ENCODE peak calls at places on chromosome 19, in eight cellular contexts. G is CD8-positive, alpha-beta T cell; U is osteocyte; P is WTC11; Y is foreskin fibroblast; N is mesothelial cell of epicardium; W is uterus; R is HFFc6. K is an unnamed sample.

GRCh38 chr19:21321996-21322395 is 7.2 kb downstream of the ZNF708 start:
- DNase-seq in R (no peak), N (no peak), G (no peak), P (no peak), Y (no peak), U (no peak), W (no peak), K (no peak)

GRCh38 chr19:49690073-49690655 is 752 bp upstream of the CPT1C start:
- DNase-seq in G (no peak), U (no peak), P (no peak), R (no peak), N (no peak), Y (no peak), W (no peak), K (no peak)

GRCh38 chr19:40312533-40312932 is 27.4 kb upstream of the AKT2 start:
- DNase-seq in W (no peak), Y (no peak), N (no peak), R (no peak), U (no peak), P (no peak), G (no peak), K (no peak)

GRCh38 chr19:29013325-29013724 is 199.6 kb downstream of the UQCRFS1 start:
- DNase-seq in G (no peak), U (no peak), W (no peak), R (no peak), P (no peak), N (no peak), Y (no peak), K (no peak)

GRCh38 chr19:49423278-49423984 is at the start of gene PTH2:
- DNase-seq in G (no peak), N (no peak), U (peak; percentile 83), P (no peak), W (no peak), Y (no peak), R (no peak), K (no peak)

GRCh38 chr19:9958451-9958850 is 22.1 kb upstream of the OLFM2 start:
- DNase-seq in Y (peak; percentile 81), N (no peak), U (no peak), P (no peak), G (no peak), R (peak; percentile 97), W (no peak), K (no peak)

GRCh38 chr19:30073152-30074000 is 131.3 kb downstream of the URI1 start:
- DNase-seq in P (peak; percentile 32), N (no peak), U (no peak), Y (no peak), G (no peak), W (no peak), R (no peak), K (no peak)

GRCh38 chr19:778910-779653 is 18.2 kb upstream of the PTBP1 start:
- DNase-seq in Y (peak; percentile 95), G (no peak), N (no peak), W (no peak), R (peak; percentile 88), U (peak; percentile 91), P (no peak), K (no peak)

GRCh38 chr19:38736413-38737280 is 7.6 kb downstream of the CAPN12 start:
- DNase-seq in G (peak; percentile 27), W (peak; percentile 61), U (no peak), R (no peak), N (no peak), P (peak; percentile 93), Y (peak; percentile 21), K (peak; percentile 64)

GRCh38 chr19:46076951-46077814 is 36.4 kb upstream of the IGFL4 start:
- DNase-seq in U (no peak), P (peak; percentile 83), Y (peak; percentile 67), N (peak; percentile 82), W (peak; percentile 58), R (peak; percentile 76), G (no peak), K (no peak)

GRCh38 chr19:6223461-6224307 is 56.1 kb downstream of the MLLT1 start:
- DNase-seq in R (no peak), N (no peak), G (no peak), Y (no peak), U (no peak), P (no peak), W (no peak), K (no peak)

GRCh38 chr19:6226012-6226411 is 53.8 kb downstream of the MLLT1 start:
- DNase-seq in G (no peak), P (no peak), R (no peak), Y (no peak), U (no peak), W (no peak), N (no peak), K (no peak)

GRCh38 chr19:6225232-6225635 is 54.5 kb downstream of the MLLT1 start:
- DNase-seq in R (no peak), U (no peak), W (no peak), P (no peak), G (no peak), N (no peak), Y (no peak), K (no peak)

GRCh38 chr19:6222884-6223283 is 56.9 kb downstream of the MLLT1 start:
- DNase-seq in W (no peak), N (no peak), P (no peak), Y (no peak), G (no peak), U (no peak), R (peak; percentile 37), K (no peak)

DNA sequence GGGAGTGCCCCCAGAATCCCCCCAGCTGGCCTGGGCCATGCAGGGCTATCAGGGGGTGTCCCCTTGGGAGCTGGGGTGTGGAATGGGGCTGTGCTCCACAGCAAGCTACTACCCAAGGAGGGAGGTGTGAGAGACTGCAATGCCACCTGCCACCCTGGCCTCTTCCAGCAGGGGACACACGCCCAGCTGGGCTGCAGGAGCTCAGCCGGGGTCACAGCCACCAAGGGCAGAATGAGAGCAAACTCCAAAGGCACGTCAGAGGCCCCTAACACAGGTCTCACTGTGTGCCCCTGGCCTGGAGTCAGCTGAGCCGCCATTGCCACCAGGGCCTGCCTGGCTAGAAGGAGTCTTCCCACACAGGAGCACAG is 55.5 kb downstream of the MLLT1 start:
- DNase-seq in U (no peak), Y (no peak), W (no peak), G (no peak), R (no peak), P (no peak), N (no peak), K (no peak)
- TF ChIP-seq CTCF in U (no peak), Y (no peak), W (no peak), G (no peak), R (no peak), P (no peak), N (no peak), K (no peak)

GRCh38 chr19:44689290-44690130 is 9.4 kb upstream of the CEACAM16 start:
- DNase-seq in G (peak; percentile 64), W (peak; percentile 69), Y (peak; percentile 39), R (peak; percentile 24), P (peak; percentile 94), U (peak; percentile 90), N (peak; percentile 87), K (peak; percentile 73)
- TF ChIP-seq CTCF in G (peak; percentile 81), W (peak; percentile 84), Y (peak; percentile 91), R (peak; percentile 94), P (peak; percentile 97), U (peak; percentile 97), N (peak; percentile 89), K (no peak)

GRCh38 chr19:47526798-47527197 is 11.9 kb upstream of the NAPA start:
- DNase-seq in R (no peak), N (no peak), P (no peak), U (no peak), W (no peak), G (no peak), Y (no peak), K (no peak)

GRCh38 chr19:47529018-47529742 is 14.3 kb upstream of the NAPA start:
- DNase-seq in Y (no peak), P (no peak), R (no peak), N (no peak), U (no peak), G (no peak), W (no peak), K (no peak)

GRCh38 chr19:47534628-47535027 is 19.8 kb upstream of the NAPA start:
- DNase-seq in G (no peak), W (no peak), R (no peak), Y (no peak), N (no peak), U (no peak), P (no peak), K (no peak)

GRCh38 chr19:47537493-47537892 is 22.6 kb upstream of the NAPA start:
- DNase-seq in G (no peak), W (no peak), Y (no peak), P (no peak), N (no peak), R (no peak), U (no peak), K (no peak)

DNA sequence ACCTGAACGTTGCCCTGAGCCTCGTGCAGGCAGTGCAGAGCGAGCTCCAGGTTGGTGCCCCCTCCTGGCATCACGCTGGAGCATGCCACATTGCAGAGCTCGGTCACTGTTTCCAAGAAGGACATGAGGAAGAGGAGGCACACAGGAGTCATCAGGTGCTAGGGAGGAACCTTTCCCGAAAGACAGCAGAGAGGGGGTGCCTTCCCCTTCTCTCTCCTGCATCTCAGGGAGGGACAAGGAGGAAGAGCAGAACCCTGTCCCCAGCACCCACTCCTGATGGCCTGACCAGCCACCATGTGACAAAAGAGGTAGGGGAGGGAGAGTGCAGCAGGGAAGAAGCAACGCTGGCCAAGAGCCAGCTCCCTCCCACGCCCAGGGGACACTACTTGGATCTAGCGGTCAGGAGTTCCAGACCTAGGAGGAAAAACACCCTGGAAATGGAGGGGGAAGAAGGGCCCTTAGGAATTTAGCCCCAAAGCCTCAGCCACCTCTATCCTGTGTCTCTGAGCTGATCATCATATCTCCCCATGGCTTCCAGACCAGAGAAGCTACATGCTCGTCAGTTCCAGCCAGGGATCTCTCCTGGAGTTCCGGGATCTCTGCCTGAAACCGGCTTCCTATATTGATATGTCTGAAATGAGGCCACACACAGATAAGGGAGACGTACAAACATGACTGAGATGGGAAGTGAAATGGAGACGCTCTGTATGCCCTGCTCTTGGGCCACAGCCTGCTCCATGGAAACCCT is 17.0 kb upstream of the NAPA start:
- DNase-seq in U (no peak), W (no peak), G (no peak), N (no peak), Y (no peak), R (no peak), P (no peak), K (no peak)
- TF ChIP-seq CTCF in U (no peak), W (no peak), G (no peak), N (no peak), Y (no peak), R (no peak), P (no peak), K (no peak)

GRCh38 chr19:35512831-35513230 is 618 bp downstream of the DMKN start:
- DNase-seq in N (no peak), P (no peak), W (no peak), U (no peak), G (no peak), Y (no peak), R (no peak), K (no peak)

GRCh38 chr19:35509861-35510625 is 3.4 kb downstream of the DMKN start:
- DNase-seq in W (peak; percentile 74), U (peak; percentile 89), G (peak; percentile 56), P (peak; percentile 97), Y (no peak), N (peak; percentile 97), R (no peak), K (peak; percentile 76)

GRCh38 chr19:35511337-35511736 is 2.1 kb downstream of the DMKN start:
- DNase-seq in P (no peak), Y (no peak), N (no peak), G (no peak), R (no peak), W (no peak), U (no peak), K (no peak)

GRCh38 chr19:35509018-35509652 is 4.3 kb downstream of the DMKN start:
- DNase-seq in U (no peak), P (peak; percentile 60), N (no peak), R (no peak), G (no peak), W (no peak), Y (no peak), K (no peak)

GRCh38 chr19:35510626-35510964 is 2.9 kb downstream of the DMKN start:
- DNase-seq in W (no peak), G (no peak), R (no peak), U (no peak), N (no peak), Y (no peak), P (no peak), K (no peak)
- TF ChIP-seq CTCF in W (no peak), G (no peak), R (peak; percentile 12), U (no peak), N (peak; percentile 53), Y (no peak), P (peak; percentile 44), K (peak; percentile 12)